ENCODE peak calls at places on chromosomes 1 and 21, in ten cellular contexts. J, D, V, N, R, B, L, Y, I and E are unnamed samples.

GRCh38 chr1:159867322-159868064 is 5.0 kb upstream of the VSIG8 start:
- DNase-seq in J (no peak), D (peak), V (peak), N (no peak), R (peak), B (peak), L (peak), Y (no peak), I (no peak), E (peak)

GRCh38 chr1:22949807-22950462 is 22.7 kb downstream of the LACTBL1 start:
- DNase-seq in J (peak), D (no peak), V (no peak), N (no peak), R (no peak), B (peak), L (no peak), Y (no peak), I (no peak), E (no peak)

GRCh38 chr1:170910273-170910672 is 25.1 kb upstream of the MROH9 start:
- DNase-seq in J (peak), D (no peak), V (no peak), N (peak), R (no peak), B (peak), L (no peak), Y (no peak), I (no peak), E (no peak)

GRCh38 chr1:58197811-58198210 is 348.7 kb downstream of the OMA1 start:
- DNase-seq in J (no peak), D (no peak), V (no peak), N (no peak), R (no peak), B (no peak), L (no peak), Y (no peak), I (no peak), E (no peak)

GRCh38 chr1:5311634-5312298 is 657.4 kb downstream of the AJAP1 start:
- DNase-seq in J (no peak), D (no peak), V (no peak), N (no peak), R (no peak), B (no peak), L (no peak), Y (no peak), I (no peak), E (peak)

GRCh38 chr1:230976825-230977747 is 1.6 kb downstream of the TTC13 start:
- DNase-seq in J (no peak), D (no peak), V (no peak), N (no peak), R (no peak), B (no peak), L (no peak), Y (peak), I (no peak), E (no peak)

GRCh38 chr1:110084226-110085078 is 14.0 kb upstream of the ALX3 start:
- DNase-seq in J (peak), D (peak), V (peak), N (no peak), R (no peak), B (peak), L (peak), Y (peak), I (peak), E (no peak)

GRCh38 chr1:229409616-229410369 is 24.1 kb downstream of the ACTA1 start:
- DNase-seq in J (no peak), D (no peak), V (no peak), N (no peak), R (no peak), B (no peak), L (peak), Y (no peak), I (no peak), E (no peak)

GRCh38 chr1:171081220-171081993 is 9.3 kb upstream of the FMO3 start:
- DNase-seq in J (peak), D (no peak), V (peak), N (peak), R (no peak), B (peak), L (no peak), Y (no peak), I (no peak), E (no peak)

GRCh38 chr1:175470078-175470477 is 273.3 kb downstream of the TNR start:
- DNase-seq in J (no peak), D (no peak), V (no peak), N (no peak), R (no peak), B (no peak), L (no peak), Y (no peak), I (no peak), E (no peak)

GRCh38 chr1:247482747-247483146 is 24.8 kb upstream of the OR2B11 start:
- DNase-seq in J (no peak), D (no peak), V (no peak), N (no peak), R (no peak), B (no peak), L (no peak), Y (no peak), I (no peak), E (no peak)

GRCh38 chr1:65254320-65255087 is 54.8 kb upstream of the DNAJC6 start:
- DNase-seq in J (peak), D (peak), V (peak), N (no peak), R (peak), B (peak), L (peak), Y (peak), I (peak), E (peak)

GRCh38 chr1:9267352-9267686 is 25.4 kb upstream of the SPSB1 start:
- DNase-seq in J (no peak), D (no peak), V (no peak), N (no peak), R (no peak), B (no peak), L (no peak), Y (no peak), I (no peak), E (no peak)

GRCh38 chr21:46185717-46186116 is 1.5 kb upstream of the SPATC1L start:
- DNase-seq in J (no peak), D (no peak), V (no peak), N (no peak), R (no peak), B (no peak), L (no peak), Y (no peak), I (no peak), E (no peak)

GRCh38 chr1:205046870-205047269 is 3.9 kb downstream of the CNTN2 start:
- DNase-seq in J (no peak), D (no peak), V (no peak), N (no peak), R (no peak), B (no peak), L (no peak), Y (no peak), I (no peak), E (no peak)

GRCh38 chr1:157105988-157106812 is 6.6 kb upstream of the ETV3L start:
- DNase-seq in J (peak), D (no peak), V (peak), N (no peak), R (no peak), B (peak), L (no peak), Y (peak), I (peak), E (peak)

GRCh38 chr1:12009318-12010001 is 9.8 kb upstream of the MIIP start:
- DNase-seq in J (no peak), D (no peak), V (no peak), N (no peak), R (no peak), B (no peak), L (peak), Y (no peak), I (no peak), E (no peak)

GRCh38 chr1:119594386-119594785 is 53.7 kb downstream of the ZNF697 start:
- DNase-seq in J (peak), D (no peak), V (no peak), N (no peak), R (no peak), B (no peak), L (no peak), Y (no peak), I (no peak), E (no peak)

GRCh38 chr1:94522304-94522703 is 19.3 kb downstream of the F3 start:
- DNase-seq in J (peak), D (no peak), V (peak), N (peak), R (no peak), B (peak), L (no peak), Y (no peak), I (no peak), E (peak)
- TF ChIP-seq CTCF in J (peak), D (no peak), V (peak), N (peak), R (no peak), B (peak), L (no peak), Y (peak), I (no peak), E (peak)

GRCh38 chr1:223076382-223076781 is 66.7 kb downstream of the TLR5 start:
- DNase-seq in J (no peak), D (no peak), V (no peak), N (peak), R (no peak), B (no peak), L (no peak), Y (no peak), I (no peak), E (no peak)
- H3K4me3 ChIP-seq in J (no peak), D (no peak), V (no peak), N (no peak), R (no peak), B (no peak), L (no peak), Y (no peak), I (no peak), E (no peak)

DNA sequence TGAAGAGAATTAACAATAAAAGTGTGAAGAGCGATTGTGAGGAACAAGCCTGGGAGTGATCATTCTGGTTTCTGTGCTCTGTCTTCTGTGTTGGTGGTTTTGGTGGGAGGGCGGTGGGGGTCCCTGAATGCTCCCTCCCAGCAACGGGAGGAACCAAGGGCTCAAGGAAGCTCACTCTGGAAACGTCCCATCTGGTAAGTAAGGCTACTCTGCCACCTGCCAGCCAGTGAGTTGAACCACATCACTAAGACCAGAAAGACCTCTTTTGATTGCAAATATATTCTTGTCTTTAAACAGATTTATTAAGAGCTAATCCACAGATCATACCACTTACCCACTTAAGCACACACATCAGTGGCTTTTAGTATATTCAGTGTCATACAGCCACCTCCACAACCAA is 125.0 kb downstream of the PRDM2 start:
- DNase-seq in J (peak), D (no peak), V (no peak), N (no peak), R (no peak), B (no peak), L (no peak), Y (no peak), I (no peak), E (no peak)
- TF ChIP-seq CTCF in J (peak), D (no peak), V (no peak), N (no peak), R (no peak), B (no peak), L (no peak), Y (peak), I (no peak), E (peak)

GRCh38 chr1:24930703-24931480 is 816 bp upstream of the RUNX3 start:
- DNase-seq in J (no peak), D (no peak), V (no peak), N (no peak), R (no peak), B (peak), L (no peak), Y (no peak), I (no peak), E (no peak)
- H3K4me3 ChIP-seq in J (no peak), D (no peak), V (no peak), N (no peak), R (no peak), B (no peak), L (no peak), Y (no peak), I (peak), E (peak)

GRCh38 chr1:248618878-248619277 is 16.0 kb downstream of the OR2T11 start:
- DNase-seq in J (peak), D (peak), V (peak), N (no peak), R (no peak), B (peak), L (peak), Y (peak), I (no peak), E (peak)
- TF ChIP-seq CTCF in J (peak), D (peak), V (peak), N (peak), R (no peak), B (peak), L (no peak), Y (peak), I (peak), E (peak)

GRCh38 chr1:212605441-212605976 is 3.1 kb upstream of the ATF3 start:
- DNase-seq in J (no peak), D (no peak), V (no peak), N (no peak), R (no peak), B (no peak), L (no peak), Y (no peak), I (no peak), E (no peak)

GRCh38 chr1:212607206-212607923 is 1.2 kb upstream of the ATF3 start:
- DNase-seq in J (no peak), D (peak), V (peak), N (no peak), R (no peak), B (no peak), L (peak), Y (peak), I (peak), E (no peak)

GRCh38 chr1:212607924-212608208 is 695 bp upstream of the ATF3 start:
- DNase-seq in J (no peak), D (no peak), V (no peak), N (no peak), R (no peak), B (no peak), L (no peak), Y (no peak), I (peak), E (peak)

GRCh38 chr1:212606734-212607205 is 1.8 kb upstream of the ATF3 start:
- DNase-seq in J (no peak), D (peak), V (peak), N (no peak), R (peak), B (no peak), L (peak), Y (peak), I (no peak), E (peak)

GRCh38 chr1:212606042-212606733 is 2.4 kb upstream of the ATF3 start:
- DNase-seq in J (no peak), D (no peak), V (peak), N (no peak), R (no peak), B (no peak), L (no peak), Y (no peak), I (no peak), E (no peak)
- H3K4me3 ChIP-seq in J (no peak), D (no peak), V (no peak), N (no peak), R (no peak), B (no peak), L (no peak), Y (peak), I (peak), E (peak)

GRCh38 chr1:53511933-53512806 is 53.0 kb downstream of the DMRTB1 start:
- DNase-seq in J (no peak), D (no peak), V (no peak), N (peak), R (no peak), B (peak), L (no peak), Y (peak), I (no peak), E (no peak)
- TF ChIP-seq CTCF in J (no peak), D (no peak), V (no peak), N (no peak), R (no peak), B (no peak), L (no peak), Y (no peak), I (no peak), E (no peak)